ENCODE peak calls at places on chromosomes 2 and 18, in eight cellular contexts. One of them, this sample, is unnamed.

GRCh38 chr2:44170337-44170736 is 1.7 kb downstream of the PPM1B start:
- DNase-seq in activated CD4-positive, CD25-positive, alpha-beta regulatory T cell treated with anti-CD3 and anti-CD28 coated beads, Interleukin-2, amount 50 U/mL, for 72 hours: no peak
- DNase-seq in ureter: no peak
- DNase-seq in progenitor cell of endocrine pancreas: no peak
- DNase-seq in Calu3: no peak
- DNase-seq in iPS-NIHi11: no peak
- DNase-seq in left ventricle myocardium inferior: no peak
- DNase-seq in astrocyte: peak; percentile 26
- DNase-seq in this sample: no peak

GRCh38 chr2:118632921-118633320 is 214.5 kb downstream of the EN1 start:
- DNase-seq in ureter: no peak
- DNase-seq in left ventricle myocardium inferior: no peak
- DNase-seq in progenitor cell of endocrine pancreas: no peak
- DNase-seq in Calu3: no peak
- DNase-seq in iPS-NIHi11: no peak
- DNase-seq in activated CD4-positive, CD25-positive, alpha-beta regulatory T cell treated with anti-CD3 and anti-CD28 coated beads, Interleukin-2, amount 50 U/mL, for 72 hours: no peak
- DNase-seq in astrocyte: no peak
- DNase-seq in this sample: no peak

GRCh38 chr2:175930504-175930903 is 71.6 kb downstream of the LNPK start:
- DNase-seq in astrocyte: peak; percentile 2
- DNase-seq in Calu3: no peak
- DNase-seq in iPS-NIHi11: no peak
- DNase-seq in activated CD4-positive, CD25-positive, alpha-beta regulatory T cell treated with anti-CD3 and anti-CD28 coated beads, Interleukin-2, amount 50 U/mL, for 72 hours: no peak
- DNase-seq in ureter: no peak
- DNase-seq in left ventricle myocardium inferior: no peak
- DNase-seq in progenitor cell of endocrine pancreas: no peak
- DNase-seq in this sample: no peak

GRCh38 chr18:477565-477964 is 22.9 kb downstream of the COLEC12 start:
- DNase-seq in iPS-NIHi11: peak; percentile 44
- DNase-seq in progenitor cell of endocrine pancreas: no peak
- DNase-seq in astrocyte: no peak
- DNase-seq in activated CD4-positive, CD25-positive, alpha-beta regulatory T cell treated with anti-CD3 and anti-CD28 coated beads, Interleukin-2, amount 50 U/mL, for 72 hours: no peak
- DNase-seq in Calu3: peak; percentile 66
- DNase-seq in ureter: no peak
- DNase-seq in left ventricle myocardium inferior: no peak
- DNase-seq in this sample: no peak

GRCh38 chr2:112031916-112032582 is 23.0 kb upstream of the TMEM87B start:
- DNase-seq in iPS-NIHi11: no peak
- DNase-seq in activated CD4-positive, CD25-positive, alpha-beta regulatory T cell treated with anti-CD3 and anti-CD28 coated beads, Interleukin-2, amount 50 U/mL, for 72 hours: no peak
- DNase-seq in progenitor cell of endocrine pancreas: no peak
- DNase-seq in left ventricle myocardium inferior: no peak
- DNase-seq in astrocyte: no peak
- DNase-seq in ureter: peak; percentile 71
- DNase-seq in Calu3: no peak
- DNase-seq in this sample: no peak

GRCh38 chr18:33440011-33440383 is 524 bp downstream of the CCDC178 start:
- DNase-seq in Calu3: no peak
- DNase-seq in activated CD4-positive, CD25-positive, alpha-beta regulatory T cell treated with anti-CD3 and anti-CD28 coated beads, Interleukin-2, amount 50 U/mL, for 72 hours: no peak
- DNase-seq in iPS-NIHi11: peak; percentile 67
- DNase-seq in left ventricle myocardium inferior: peak; percentile 17
- DNase-seq in progenitor cell of endocrine pancreas: peak; percentile 30
- DNase-seq in ureter: peak; percentile 51
- DNase-seq in astrocyte: peak; percentile 64
- DNase-seq in this sample: peak; percentile 42

GRCh38 chr2:237640493-237640998 is 13.2 kb downstream of the LRRFIP1 start:
- DNase-seq in ureter: no peak
- DNase-seq in activated CD4-positive, CD25-positive, alpha-beta regulatory T cell treated with anti-CD3 and anti-CD28 coated beads, Interleukin-2, amount 50 U/mL, for 72 hours: no peak
- DNase-seq in left ventricle myocardium inferior: no peak
- DNase-seq in progenitor cell of endocrine pancreas: no peak
- DNase-seq in astrocyte: no peak
- DNase-seq in Calu3: no peak
- DNase-seq in iPS-NIHi11: no peak
- DNase-seq in this sample: no peak

GRCh38 chr2:25822190-25823117 is 55.8 kb downstream of the ASXL2 start:
- DNase-seq in ureter: peak; percentile 58
- DNase-seq in progenitor cell of endocrine pancreas: peak; percentile 17
- DNase-seq in Calu3: no peak
- DNase-seq in astrocyte: peak; percentile 10
- DNase-seq in left ventricle myocardium inferior: peak; percentile 26
- DNase-seq in activated CD4-positive, CD25-positive, alpha-beta regulatory T cell treated with anti-CD3 and anti-CD28 coated beads, Interleukin-2, amount 50 U/mL, for 72 hours: peak; percentile 49
- DNase-seq in iPS-NIHi11: peak; percentile 49
- DNase-seq in this sample: no peak

GRCh38 chr18:21682276-21683051 is 22.1 kb downstream of the ABHD3 start:
- DNase-seq in progenitor cell of endocrine pancreas: no peak
- DNase-seq in astrocyte: peak; percentile 75
- DNase-seq in activated CD4-positive, CD25-positive, alpha-beta regulatory T cell treated with anti-CD3 and anti-CD28 coated beads, Interleukin-2, amount 50 U/mL, for 72 hours: no peak
- DNase-seq in iPS-NIHi11: peak; percentile 15
- DNase-seq in Calu3: no peak
- DNase-seq in left ventricle myocardium inferior: no peak
- DNase-seq in ureter: peak; percentile 42
- DNase-seq in this sample: no peak

GRCh38 chr18:78192044-78192443 is 787.6 kb upstream of the SALL3 start:
- DNase-seq in ureter: peak; percentile 65
- DNase-seq in astrocyte: no peak
- DNase-seq in Calu3: no peak
- DNase-seq in activated CD4-positive, CD25-positive, alpha-beta regulatory T cell treated with anti-CD3 and anti-CD28 coated beads, Interleukin-2, amount 50 U/mL, for 72 hours: no peak
- DNase-seq in left ventricle myocardium inferior: no peak
- DNase-seq in iPS-NIHi11: no peak
- DNase-seq in progenitor cell of endocrine pancreas: no peak
- DNase-seq in this sample: no peak

GRCh38 chr2:66679422-66679821 is 244.5 kb downstream of the MEIS1 start:
- DNase-seq in astrocyte: no peak
- DNase-seq in activated CD4-positive, CD25-positive, alpha-beta regulatory T cell treated with anti-CD3 and anti-CD28 coated beads, Interleukin-2, amount 50 U/mL, for 72 hours: no peak
- DNase-seq in iPS-NIHi11: peak; percentile 62
- DNase-seq in left ventricle myocardium inferior: no peak
- DNase-seq in progenitor cell of endocrine pancreas: no peak
- DNase-seq in ureter: no peak
- DNase-seq in Calu3: no peak
- DNase-seq in this sample: no peak

GRCh38 chr18:74152906-74153305 is 4.6 kb downstream of the TIMM21 start:
- DNase-seq in Calu3: no peak
- DNase-seq in ureter: no peak
- DNase-seq in progenitor cell of endocrine pancreas: no peak
- DNase-seq in left ventricle myocardium inferior: no peak
- DNase-seq in iPS-NIHi11: no peak
- DNase-seq in activated CD4-positive, CD25-positive, alpha-beta regulatory T cell treated with anti-CD3 and anti-CD28 coated beads, Interleukin-2, amount 50 U/mL, for 72 hours: no peak
- DNase-seq in astrocyte: no peak
- DNase-seq in this sample: no peak

GRCh38 chr2:10824191-10824590 is 11.6 kb upstream of the PDIA6 start:
- DNase-seq in activated CD4-positive, CD25-positive, alpha-beta regulatory T cell treated with anti-CD3 and anti-CD28 coated beads, Interleukin-2, amount 50 U/mL, for 72 hours: no peak
- DNase-seq in left ventricle myocardium inferior: no peak
- DNase-seq in Calu3: no peak
- DNase-seq in astrocyte: no peak
- DNase-seq in ureter: no peak
- DNase-seq in progenitor cell of endocrine pancreas: no peak
- DNase-seq in iPS-NIHi11: no peak
- DNase-seq in this sample: no peak

GRCh38 chr2:46521215-46521683 is 41.9 kb downstream of the TMEM247 start:
- DNase-seq in progenitor cell of endocrine pancreas: no peak
- DNase-seq in iPS-NIHi11: no peak
- DNase-seq in activated CD4-positive, CD25-positive, alpha-beta regulatory T cell treated with anti-CD3 and anti-CD28 coated beads, Interleukin-2, amount 50 U/mL, for 72 hours: no peak
- DNase-seq in ureter: peak; percentile 59
- DNase-seq in left ventricle myocardium inferior: peak; percentile 77
- DNase-seq in Calu3: no peak
- DNase-seq in astrocyte: peak; percentile 54
- DNase-seq in this sample: peak; percentile 4

GRCh38 chr2:46690825-46691224 is 211.5 kb downstream of the TMEM247 start:
- DNase-seq in progenitor cell of endocrine pancreas: no peak
- DNase-seq in activated CD4-positive, CD25-positive, alpha-beta regulatory T cell treated with anti-CD3 and anti-CD28 coated beads, Interleukin-2, amount 50 U/mL, for 72 hours: no peak
- DNase-seq in left ventricle myocardium inferior: no peak
- DNase-seq in Calu3: no peak
- DNase-seq in ureter: no peak
- DNase-seq in iPS-NIHi11: no peak
- DNase-seq in astrocyte: peak; percentile 97
- DNase-seq in this sample: peak; percentile 89

GRCh38 chr2:151410485-151410833 is 757 bp downstream of the RIF1 start:
- DNase-seq in left ventricle myocardium inferior: peak; percentile 24
- DNase-seq in astrocyte: no peak
- DNase-seq in progenitor cell of endocrine pancreas: no peak
- DNase-seq in ureter: peak; percentile 45
- DNase-seq in activated CD4-positive, CD25-positive, alpha-beta regulatory T cell treated with anti-CD3 and anti-CD28 coated beads, Interleukin-2, amount 50 U/mL, for 72 hours: no peak
- DNase-seq in iPS-NIHi11: peak; percentile 64
- DNase-seq in Calu3: peak; percentile 56
- DNase-seq in this sample: peak; percentile 4

GRCh38 chr2:126643972-126644371 is 12.0 kb upstream of the GYPC start:
- DNase-seq in astrocyte: no peak
- DNase-seq in activated CD4-positive, CD25-positive, alpha-beta regulatory T cell treated with anti-CD3 and anti-CD28 coated beads, Interleukin-2, amount 50 U/mL, for 72 hours: no peak
- DNase-seq in progenitor cell of endocrine pancreas: no peak
- DNase-seq in Calu3: no peak
- DNase-seq in iPS-NIHi11: no peak
- DNase-seq in left ventricle myocardium inferior: no peak
- DNase-seq in ureter: no peak
- DNase-seq in this sample: no peak

GRCh38 chr2:72778410-72778809 is 47.4 kb downstream of the EXOC6B start:
- DNase-seq in ureter: no peak
- DNase-seq in iPS-NIHi11: no peak
- DNase-seq in left ventricle myocardium inferior: no peak
- DNase-seq in astrocyte: peak; percentile 62
- DNase-seq in progenitor cell of endocrine pancreas: no peak
- DNase-seq in activated CD4-positive, CD25-positive, alpha-beta regulatory T cell treated with anti-CD3 and anti-CD28 coated beads, Interleukin-2, amount 50 U/mL, for 72 hours: no peak
- DNase-seq in Calu3: no peak
- DNase-seq in this sample: no peak

GRCh38 chr2:186629245-186629996 is 39.6 kb downstream of the ITGAV start:
- DNase-seq in Calu3: no peak
- DNase-seq in left ventricle myocardium inferior: no peak
- DNase-seq in astrocyte: peak; percentile 60
- DNase-seq in activated CD4-positive, CD25-positive, alpha-beta regulatory T cell treated with anti-CD3 and anti-CD28 coated beads, Interleukin-2, amount 50 U/mL, for 72 hours: no peak
- DNase-seq in ureter: no peak
- DNase-seq in progenitor cell of endocrine pancreas: no peak
- DNase-seq in iPS-NIHi11: no peak
- DNase-seq in this sample: no peak